ENCODE peak calls at places on chromosomes 5 and 9, in eight cellular contexts. H is transverse colon; F is A673; Y is dorsolateral prefrontal cortex; S is kidney; V is tibial artery; B is cardiac muscle cell; P is CD8-positive, alpha-beta T cell. N is an unnamed sample.

GRCh38 chr5:160173-160510 is 31.2 kb upstream of the LRRC14B start:
- DNase-seq in H (no peak), F (no peak), Y (no peak), S (no peak), V (no peak), B (no peak), P (no peak), N (no peak)

GRCh38 chr5:122403256-122403655 is 91.2 kb downstream of the SNCAIP start:
- DNase-seq in H (no peak), F (no peak), Y (no peak), S (no peak), V (no peak), B (no peak), P (no peak), N (no peak)

GRCh38 chr5:144336191-144336590 is 165.5 kb downstream of the KCTD16 start:
- DNase-seq in H (no peak), F (no peak), Y (no peak), S (no peak), V (no peak), B (no peak), P (no peak), N (no peak)

GRCh38 chr9:8062459-8062858 is 262.9 kb upstream of the DMAC1 start:
- DNase-seq in H (no peak), F (no peak), Y (no peak), S (no peak), V (no peak), B (no peak), P (no peak), N (no peak)

GRCh38 chr5:174459071-174459702 is 265.2 kb upstream of the MSX2 start:
- DNase-seq in H (no peak), F (no peak), Y (no peak), S (no peak), V (no peak), B (no peak), P (no peak), N (no peak)

GRCh38 chr5:78647838-78648358 is 674 bp downstream of the LHFPL2 start:
- DNase-seq in H (peak; percentile 62), F (peak; percentile 67), Y (peak; percentile 55), S (peak; percentile 85), V (peak; percentile 84), B (peak; percentile 66), P (no peak), N (no peak)

GRCh38 chr9:122382901-122383850 is 12.4 kb downstream of the PTGS1 start:
- DNase-seq in H (no peak), F (no peak), Y (no peak), S (no peak), V (no peak), B (no peak), P (no peak), N (no peak)

GRCh38 chr5:88979244-88979643 is 96.3 kb upstream of the MEF2C start:
- DNase-seq in H (no peak), F (peak; percentile 93), Y (no peak), S (no peak), V (no peak), B (no peak), P (no peak), N (peak; percentile 79)

GRCh38 chr9:89744730-89745129 is 139.9 kb downstream of the GADD45G start:
- DNase-seq in H (no peak), F (no peak), Y (no peak), S (peak; percentile 29), V (no peak), B (no peak), P (no peak), N (no peak)

GRCh38 chr5:95927927-95928723 is 33.5 kb downstream of the ELL2 start:
- DNase-seq in H (no peak), F (peak; percentile 9), Y (no peak), S (no peak), V (no peak), B (no peak), P (no peak), N (no peak)

GRCh38 chr5:132812123-132812948 is 766 bp upstream of the SOWAHA start:
- DNase-seq in H (no peak), F (no peak), Y (no peak), S (no peak), V (peak; percentile 57), B (no peak), P (no peak), N (no peak)

GRCh38 chr9:95857122-95857521 is 18.4 kb upstream of the ERCC6L2 start:
- DNase-seq in H (no peak), F (peak; percentile 87), Y (no peak), S (peak; percentile 70), V (no peak), B (peak; percentile 17), P (no peak), N (no peak)

GRCh38 chr5:117107859-117108258 is 533.2 kb upstream of the SEMA6A start:
- DNase-seq in H (no peak), F (no peak), Y (no peak), S (no peak), V (no peak), B (no peak), P (no peak), N (no peak)
- H3K27ac ChIP-seq in H (no peak overlapping the region), F (no peak overlapping the region), Y (no peak overlapping the region), S (no peak overlapping the region), V (no peak overlapping the region), B (no peak overlapping the region), P (no peak overlapping the region), N (no peak overlapping the region)

DNA sequence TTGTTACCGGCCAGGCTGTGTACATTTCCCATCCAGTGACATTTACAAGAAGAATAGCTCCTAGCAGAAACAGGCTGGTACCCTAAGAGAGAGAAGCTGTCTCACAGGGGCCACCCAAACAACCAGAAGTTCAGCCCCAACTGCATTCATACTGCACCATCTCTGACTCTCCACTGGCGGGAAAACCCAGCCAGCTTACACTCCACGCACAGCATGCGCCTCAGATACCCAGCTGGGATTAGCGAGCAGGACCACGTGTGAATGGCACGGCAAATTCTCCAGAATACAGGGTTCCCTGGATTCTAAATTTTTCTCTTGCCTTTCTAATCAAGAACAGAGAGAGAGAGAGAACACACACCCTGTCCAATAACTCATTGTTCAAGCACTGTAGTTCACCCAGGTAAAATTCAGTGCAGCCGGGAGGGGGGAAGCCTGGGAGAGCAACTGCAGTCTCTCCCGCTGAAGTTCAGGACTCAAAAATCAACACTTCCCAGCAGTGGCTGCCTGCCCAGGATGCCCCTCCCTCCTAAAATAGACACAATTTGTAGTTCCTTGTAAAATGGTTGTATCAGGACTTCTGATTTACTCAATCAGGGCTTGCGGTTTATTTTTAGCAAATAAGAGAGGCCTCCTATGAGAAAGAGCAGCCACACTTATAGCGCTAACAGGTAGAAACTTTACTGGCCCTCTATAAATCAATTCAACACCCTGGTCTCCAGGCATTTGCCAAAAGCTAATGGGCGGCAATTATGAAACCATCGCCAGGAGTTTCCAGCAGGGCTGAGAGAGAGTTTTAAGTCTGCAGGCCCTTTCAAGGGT is 2.2 kb downstream of the COL23A1 start:
- DNase-seq in H (no peak), F (peak; percentile 32), Y (no peak), S (no peak), V (no peak), B (peak; percentile 59), P (no peak), N (no peak)
- H3K27ac ChIP-seq in H (no peak overlapping the region), F (no peak overlapping the region), Y (no peak overlapping the region), S (no peak overlapping the region), V (no peak overlapping the region), B (peak overlapping the region; percentile 55), P (no peak overlapping the region), N (no peak overlapping the region)

GRCh38 chr9:479316-479715 is 264.7 kb downstream of the DOCK8 start:
- DNase-seq in H (no peak), F (no peak), Y (no peak), S (no peak), V (no peak), B (no peak), P (no peak), N (no peak)
- H3K27ac ChIP-seq in H (no peak overlapping the region), F (no peak overlapping the region), Y (no peak overlapping the region), S (peak overlapping the region; percentile 22), V (no peak overlapping the region), B (no peak overlapping the region), P (no peak overlapping the region), N (no peak overlapping the region)

DNA sequence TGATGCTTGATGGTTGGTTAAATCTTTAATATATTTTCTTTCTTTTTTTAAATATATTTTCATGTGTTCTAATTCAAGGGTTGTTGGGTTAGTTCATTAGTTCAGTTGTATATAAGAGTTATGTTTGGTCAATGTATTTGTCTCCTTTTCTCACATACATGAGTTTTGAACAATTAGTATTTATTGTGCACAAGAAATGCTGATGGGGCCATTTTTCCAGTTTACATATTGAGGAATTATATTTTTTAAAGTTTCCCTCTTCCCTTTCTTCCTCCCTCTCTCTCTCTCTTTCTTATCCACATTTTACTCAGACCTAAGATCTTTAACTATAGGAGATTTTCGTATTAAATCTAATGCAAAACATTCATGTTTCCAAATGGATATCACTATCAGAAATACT is 74.0 kb downstream of the LNPEP start:
- DNase-seq in H (no peak), F (no peak), Y (no peak), S (no peak), V (no peak), B (no peak), P (no peak), N (no peak)
- H3K27ac ChIP-seq in H (no peak overlapping the region), F (peak overlapping the region; percentile 52), Y (no peak overlapping the region), S (no peak overlapping the region), V (no peak overlapping the region), B (peak overlapping the region; percentile 68), P (no peak overlapping the region), N (no peak overlapping the region)

GRCh38 chr9:115035872-115036612 is 81.9 kb downstream of the TNC start:
- DNase-seq in H (no peak), F (peak; percentile 62), Y (no peak), S (no peak), V (no peak), B (no peak), P (no peak), N (peak; percentile 42)
- H3K27ac ChIP-seq in H (peak overlapping the region; percentile 75), F (peak overlapping the region; percentile 70), Y (no peak overlapping the region), S (no peak overlapping the region), V (peak overlapping the region; percentile 74), B (no peak overlapping the region), P (no peak overlapping the region), N (peak overlapping the region; percentile 77)